ENCODE peak calls at places on chromosomes 1 and 21, in four cellular contexts. S, X, N and Q are unnamed samples.

GRCh38 chr1:226679853-226680516 is 59.1 kb downstream of the ITPKB start:
- DNase-seq in N (no peak), X (no peak), S (peak; percentile 78), Q (peak; percentile 95)

GRCh38 chr21:36045993-36046392 is 14.3 kb downstream of the SETD4 start:
- DNase-seq in S (no peak), N (no peak), X (no peak), Q (no peak)

GRCh38 chr1:177163844-177164379 is 600 bp downstream of the ASTN1 start:
- DNase-seq in N (no peak), X (no peak), S (no peak), Q (peak; percentile 20)

GRCh38 chr1:239976130-239976968 is 115.3 kb upstream of the FMN2 start:
- DNase-seq in S (peak; percentile 46), X (peak; percentile 35), N (no peak), Q (peak; percentile 68)

GRCh38 chr1:182269097-182269496 is 122.5 kb downstream of the GLUL start:
- DNase-seq in S (no peak), N (no peak), X (no peak), Q (no peak)

GRCh38 chr1:41980872-41981653 is 62.3 kb upstream of the HIVEP3 start:
- DNase-seq in S (no peak), X (no peak), N (no peak), Q (no peak)

GRCh38 chr21:15604424-15604823 is 125.4 kb upstream of the USP25 start:
- DNase-seq in N (no peak), S (no peak), X (no peak), Q (no peak)

GRCh38 chr1:36829066-36829465 is 205.2 kb downstream of the GRIK3 start:
- DNase-seq in X (no peak), N (no peak), S (no peak), Q (no peak)

GRCh38 chr1:94634977-94635416 is 93.4 kb upstream of the F3 start:
- DNase-seq in S (peak; percentile 84), N (no peak), X (no peak), Q (no peak)

GRCh38 chr21:18411565-18411964 is 8.0 kb upstream of the TMPRSS15 start:
- DNase-seq in S (no peak), X (no peak), N (no peak), Q (no peak)

GRCh38 chr1:9615316-9616063 is 26.8 kb downstream of the TMEM201 start:
- DNase-seq in N (no peak), X (peak; percentile 35), S (peak; percentile 79), Q (peak; percentile 85)

GRCh38 chr1:75136921-75137641 is 2.9 kb downstream of the LHX8 start:
- DNase-seq in S (no peak), X (no peak), N (no peak), Q (no peak)

GRCh38 chr1:7386226-7387052 is 384.7 kb upstream of the VAMP3 start:
- DNase-seq in S (no peak), X (no peak), N (no peak), Q (no peak)

GRCh38 chr1:118151312-118151937 is 33.6 kb downstream of the SPAG17 start:
- DNase-seq in X (peak; percentile 23), N (peak; percentile 8), S (peak; percentile 32), Q (peak; percentile 70)

GRCh38 chr1:80083892-80084291 is 1077.4 kb upstream of the ADGRL4 start:
- DNase-seq in N (no peak), S (no peak), X (peak; percentile 0), Q (no peak)

GRCh38 chr21:38267991-38268858 is 11.4 kb downstream of the KCNJ15 start:
- DNase-seq in N (peak; percentile 68), X (no peak), S (no peak), Q (no peak)

GRCh38 chr1:195934839-195935557 is 673.2 kb downstream of the KCNT2 start:
- DNase-seq in N (no peak), S (no peak), X (no peak), Q (no peak)

GRCh38 chr1:6985528-6986276 is 200.4 kb downstream of the CAMTA1 start:
- DNase-seq in N (no peak), S (no peak), X (no peak), Q (no peak)

GRCh38 chr1:226132731-226133503 is 53.6 kb downstream of the ACBD3 start:
- DNase-seq in X (no peak), S (no peak), N (no peak), Q (no peak)

GRCh38 chr1:111145542-111145941 is 5.5 kb downstream of the CEPT1 start:
- DNase-seq in X (peak; percentile 15), N (no peak), S (no peak), Q (no peak)

GRCh38 chr1:183163311-183163710 is 22.8 kb upstream of the LAMC2 start:
- DNase-seq in X (no peak), S (no peak), N (no peak), Q (no peak)

GRCh38 chr21:31235671-31236450 is 108.2 kb downstream of the TIAM1 start:
- DNase-seq in S (no peak), N (no peak), X (no peak), Q (no peak)

GRCh38 chr1:56506951-56507437 is 72.4 kb downstream of the PLPP3 start:
- DNase-seq in X (peak; percentile 20), N (no peak), S (no peak), Q (no peak)

GRCh38 chr1:206555473-206555935 is 48.2 kb downstream of the RASSF5 start:
- DNase-seq in N (no peak), S (peak; percentile 91), X (no peak), Q (no peak)

GRCh38 chr1:63975447-63975846 is 201.6 kb downstream of the ROR1 start:
- DNase-seq in N (no peak), X (no peak), S (no peak), Q (no peak)

GRCh38 chr1:27527223-27527856 is 37.4 kb upstream of the WASF2 start:
- DNase-seq in N (no peak), X (no peak), S (peak; percentile 90), Q (peak; percentile 84)

GRCh38 chr1:27527857-27528700 is 38.1 kb upstream of the WASF2 start:
- DNase-seq in X (no peak), N (no peak), S (no peak), Q (peak; percentile 58)

GRCh38 chr1:27526569-27527222 is 36.7 kb upstream of the WASF2 start:
- DNase-seq in X (peak; percentile 54), S (peak; percentile 57), N (no peak), Q (no peak)

GRCh38 chr1:27523666-27524020 is 33.7 kb upstream of the WASF2 start:
- DNase-seq in S (no peak), N (no peak), X (no peak), Q (no peak)

DNA sequence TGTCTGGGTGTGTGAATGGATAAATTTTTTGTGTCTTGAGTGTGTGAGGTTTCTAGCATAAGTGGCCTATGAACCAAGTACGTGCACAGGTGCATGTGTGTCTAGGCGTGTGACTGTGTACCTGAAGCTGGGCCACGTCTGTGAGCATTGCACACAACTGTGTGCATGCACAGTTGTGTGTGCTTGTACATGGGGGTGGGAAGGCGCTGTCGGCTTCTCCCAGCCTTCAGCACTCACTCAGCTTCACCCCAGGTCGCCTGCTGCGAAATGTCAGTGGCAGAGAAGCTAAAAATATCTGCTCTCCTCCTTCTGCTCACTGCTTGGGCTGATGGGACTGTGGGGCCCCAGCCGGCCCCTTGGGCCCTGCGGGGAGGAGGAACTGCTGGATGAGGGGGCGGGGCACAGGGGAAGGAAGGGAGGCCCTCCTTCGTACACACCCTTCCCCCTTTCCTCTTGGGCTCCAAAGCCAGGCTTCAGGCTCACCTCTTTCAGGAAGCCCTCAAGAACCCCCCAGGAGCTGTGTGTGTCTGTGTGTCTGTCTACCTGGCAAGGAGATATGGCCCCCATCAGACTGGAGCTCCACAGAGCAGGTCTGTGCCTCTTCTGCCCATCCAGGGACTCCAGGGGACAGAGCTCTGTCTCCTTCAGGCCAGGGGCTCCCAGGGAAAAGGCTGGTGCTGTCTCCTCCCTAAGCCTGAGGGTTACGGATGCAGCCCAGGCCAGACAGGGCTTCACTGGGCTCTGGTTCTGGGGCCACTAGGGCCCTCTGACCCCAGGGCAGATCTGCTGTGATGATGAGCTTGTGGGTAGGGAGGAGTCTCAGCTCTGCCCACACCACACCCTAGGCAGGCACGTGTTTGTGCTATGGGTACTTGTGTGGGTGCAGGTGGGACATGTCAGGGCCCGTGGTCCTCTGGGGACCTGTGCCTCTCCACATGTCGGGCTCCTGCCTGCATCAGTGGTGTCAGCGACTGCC is 35.6 kb upstream of the WASF2 start:
- DNase-seq in X (no peak), N (peak; percentile 53), S (peak; percentile 97), Q (peak; percentile 79)
- TF ChIP-seq ETV6 in X (no peak), N (no peak), S (no peak), Q (no peak)

DNA sequence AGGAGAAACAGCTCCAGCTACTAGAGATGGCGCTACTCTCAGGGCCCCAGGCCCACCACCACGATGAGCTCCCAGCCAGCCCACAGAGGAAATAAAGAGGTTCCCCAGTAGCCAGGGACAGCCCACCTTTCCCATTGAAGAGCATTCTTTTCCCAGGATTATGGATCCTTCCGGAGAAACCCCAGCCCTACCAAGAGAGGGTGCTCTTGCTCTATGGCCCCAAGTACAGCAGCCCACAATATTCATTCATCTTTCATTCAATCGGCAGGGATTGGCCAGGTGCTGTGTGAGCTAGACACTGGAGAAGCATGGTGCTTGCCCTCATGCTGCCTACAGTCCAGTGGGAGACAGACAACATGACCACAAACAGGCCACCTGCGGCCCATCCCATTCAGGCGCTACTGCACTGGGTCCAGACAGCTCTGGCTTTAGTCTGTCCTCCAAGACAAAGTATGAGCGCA is 29.9 kb downstream of the PMVK start:
- DNase-seq in N (no peak), X (peak; percentile 52), S (no peak), Q (peak; percentile 15)
- TF ChIP-seq ETV6 in N (no peak), X (no peak), S (no peak), Q (no peak)

GRCh38 chr1:3002349-3003038 is 18.8 kb upstream of the ACTRT2 start:
- DNase-seq in X (no peak), N (no peak), S (no peak), Q (no peak)

GRCh38 chr1:3000214-3000613 is 21.1 kb upstream of the ACTRT2 start:
- DNase-seq in S (no peak), N (no peak), X (no peak), Q (no peak)

GRCh38 chr1:3000671-3001470 is 20.4 kb upstream of the ACTRT2 start:
- DNase-seq in N (no peak), S (no peak), X (no peak), Q (no peak)

GRCh38 chr1:3003039-3003940 is 18.0 kb upstream of the ACTRT2 start:
- DNase-seq in N (no peak), X (no peak), S (no peak), Q (no peak)

GRCh38 chr1:3001471-3002348 is 19.6 kb upstream of the ACTRT2 start:
- DNase-seq in S (no peak), X (no peak), N (no peak), Q (no peak)
- TF ChIP-seq ETV6 in S (no peak), X (no peak), N (no peak), Q (no peak)

GRCh38 chr1:30805301-30806003 is 47.9 kb upstream of the LAPTM5 start:
- DNase-seq in S (no peak), N (no peak), X (no peak), Q (no peak)

GRCh38 chr1:30808067-30808662 is 50.6 kb upstream of the LAPTM5 start:
- DNase-seq in S (no peak), X (no peak), N (no peak), Q (no peak)

GRCh38 chr1:30806381-30807317 is 49.1 kb upstream of the LAPTM5 start:
- DNase-seq in N (no peak), X (no peak), S (no peak), Q (no peak)

GRCh38 chr1:30809514-30810263 is 52.1 kb upstream of the LAPTM5 start:
- DNase-seq in N (no peak), S (peak; percentile 79), X (no peak), Q (no peak)

GRCh38 chr1:30807318-30808066 is 49.9 kb upstream of the LAPTM5 start:
- DNase-seq in N (no peak), X (no peak), S (no peak), Q (no peak)
- TF ChIP-seq ETV6 in N (no peak), X (no peak), S (no peak), Q (no peak)